ENCODE peak calls at places on chromosomes 4 and X, in seven cellular contexts. K is cardiac muscle cell; O is Karpas-422; U is tibial nerve; Y is transverse colon; C is OCI-LY7; T is CD4-positive, alpha-beta T cell. S is an unnamed sample.

GRCh38 chrX:155246748-155247147 is 17.5 kb downstream of the RAB39B start:
- DNase-seq in C (no peak), U (no peak), K (no peak), Y (no peak), T (no peak), O (no peak), S (no peak)

GRCh38 chrX:71859637-71860036 is 51.0 kb upstream of the NHSL2 start:
- DNase-seq in T (no peak), C (peak), U (peak), Y (no peak), K (peak), O (peak), S (no peak)

GRCh38 chr4:182238355-182238931 is 4.8 kb upstream of the TENM3 start:
- DNase-seq in Y (no peak), C (no peak), K (no peak), O (no peak), U (no peak), T (no peak), S (no peak)

GRCh38 chr4:135732448-135732847 is 1530.9 kb upstream of the PABPC4L start:
- DNase-seq in O (no peak), K (no peak), Y (no peak), T (no peak), U (no peak), C (no peak), S (no peak)

GRCh38 chr4:1851575-1852415 is 4.2 kb downstream of the LETM1 start:
- DNase-seq in U (no peak), C (no peak), Y (no peak), K (peak), T (no peak), O (no peak), S (no peak)

GRCh38 chrX:15680401-15680800 is 15.8 kb upstream of the CLTRN start:
- DNase-seq in C (no peak), O (no peak), U (no peak), T (no peak), K (peak), Y (no peak), S (no peak)

GRCh38 chrX:154373340-154374306 is 811 bp downstream of the FLNA start:
- DNase-seq in U (peak), O (peak), T (no peak), Y (peak), C (no peak), K (peak), S (no peak)

GRCh38 chr4:52001616-52002015 is 18.5 kb downstream of the LRRC66 start:
- DNase-seq in K (peak), T (no peak), O (no peak), Y (no peak), U (no peak), C (no peak), S (no peak)

GRCh38 chr4:111652206-111652605 is 493.0 kb upstream of the FAM241A start:
- DNase-seq in T (no peak), Y (no peak), C (no peak), K (no peak), O (no peak), U (no peak), S (no peak)

GRCh38 chrX:1336331-1337143 is at the start of gene IL3RA:
- DNase-seq in Y (peak), T (no peak), C (no peak), O (no peak), K (peak), U (peak), S (peak)

GRCh38 chr4:24063771-24064170 is 173.9 kb upstream of the PPARGC1A start:
- DNase-seq in U (no peak), O (no peak), Y (no peak), K (no peak), T (no peak), C (no peak), S (no peak)

GRCh38 chr4:664713-665231 is 9.3 kb downstream of the ATP5ME start:
- DNase-seq in T (no peak), C (no peak), Y (no peak), O (no peak), U (no peak), K (no peak), S (no peak)

GRCh38 chr4:81260443-81261102 is 45.6 kb upstream of the PRKG2 start:
- DNase-seq in C (peak), T (no peak), O (peak), K (peak), Y (no peak), U (no peak), S (no peak)

GRCh38 chr4:70583952-70584834 is 7.9 kb upstream of the AMBN start:
- DNase-seq in K (no peak), C (no peak), O (no peak), Y (no peak), U (no peak), T (no peak), S (no peak)

GRCh38 chr4:7414046-7414445 is 20.7 kb downstream of the PSAPL1 start:
- DNase-seq in K (no peak), Y (no peak), O (no peak), U (no peak), C (no peak), T (no peak), S (no peak)

GRCh38 chr4:160233141-160233540 is 1130.3 kb downstream of the RAPGEF2 start:
- DNase-seq in C (no peak), U (no peak), K (no peak), T (no peak), O (no peak), Y (no peak), S (no peak)

GRCh38 chr4:6197433-6198174 is 2.7 kb downstream of the JAKMIP1 start:
- DNase-seq in K (no peak), Y (no peak), O (no peak), C (no peak), T (no peak), U (no peak), S (no peak)

DNA sequence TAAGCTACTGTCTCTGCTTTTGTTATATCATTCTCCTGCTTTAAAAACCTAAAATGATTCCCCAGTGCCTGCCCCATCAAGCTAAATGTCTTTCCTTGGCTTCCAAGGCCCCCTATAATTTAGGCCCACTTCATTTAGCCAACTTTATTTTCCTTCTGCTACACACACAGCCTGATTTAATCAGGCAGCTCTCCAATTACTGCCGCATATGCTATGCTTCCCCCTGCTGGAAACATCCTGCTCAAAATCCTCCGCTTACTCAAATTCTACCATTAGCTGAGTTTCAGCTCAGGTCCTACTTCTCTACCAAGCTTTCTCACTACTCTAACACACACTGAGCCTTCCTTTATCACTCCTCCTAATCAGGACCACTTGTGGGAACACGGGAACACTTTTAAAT is 17.0 kb downstream of the LAMP2 start:
- DNase-seq in Y (no peak), K (peak), C (peak), T (no peak), O (peak), U (no peak), S (no peak)
- H3K27ac ChIP-seq in Y (no peak), K (peak), C (peak), T (no peak), O (no peak), U (no peak), S (no peak)

GRCh38 chrX:84876876-84877275 is 126.8 kb upstream of the APOOL start:
- DNase-seq in U (no peak), K (no peak), Y (no peak), T (no peak), O (no peak), C (no peak), S (no peak)

DNA sequence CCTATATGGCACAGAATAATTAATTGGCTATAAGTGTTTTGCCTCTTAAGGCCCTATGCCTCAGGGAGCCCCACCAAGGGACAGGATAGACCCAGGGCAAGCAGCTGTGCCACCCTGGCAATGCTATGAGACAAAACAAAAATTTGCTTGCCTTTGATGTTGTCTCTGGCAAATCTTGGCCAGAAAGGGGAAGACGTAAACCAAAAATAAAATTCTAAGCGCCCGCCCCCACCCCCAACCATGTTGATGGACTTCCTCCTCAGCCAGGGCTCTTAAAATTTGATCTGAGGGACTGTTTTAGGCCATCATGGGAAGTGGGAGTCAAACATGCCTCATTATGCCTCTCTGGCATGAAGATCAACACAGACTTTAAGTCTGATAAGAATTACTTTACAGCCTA is 130.5 kb upstream of the APOOL start:
- DNase-seq in U (no peak), T (no peak), C (peak), Y (no peak), O (no peak), K (no peak), S (no peak)
- H3K27ac ChIP-seq in U (no peak), T (no peak), C (peak), Y (no peak), O (no peak), K (no peak), S (no peak)

GRCh38 chr4:15149842-15150592 is 147.7 kb downstream of the CPEB2 start:
- DNase-seq in U (peak), C (peak), T (no peak), O (peak), Y (peak), K (peak), S (peak)
- H3K27ac ChIP-seq in U (peak), C (no peak), T (no peak), O (no peak), Y (no peak), K (peak), S (peak)

DNA sequence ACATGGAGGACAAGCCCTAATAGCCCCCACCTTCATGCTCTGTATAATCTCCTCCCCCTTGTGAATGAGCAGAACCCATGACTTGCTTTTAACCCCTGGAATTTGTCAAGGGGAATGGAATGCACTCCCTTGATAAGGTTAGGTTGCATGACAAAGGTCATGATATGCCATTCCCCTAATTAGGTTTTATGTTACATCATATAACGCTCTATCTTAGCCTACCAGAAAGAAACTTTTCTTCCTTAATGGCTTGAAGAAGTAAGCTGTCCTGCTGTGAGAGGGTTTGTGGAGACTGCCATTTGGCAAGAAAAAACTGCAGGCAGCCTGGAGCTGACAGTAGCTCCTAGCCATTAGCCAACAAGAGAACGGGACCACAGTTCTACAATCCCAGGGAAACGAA is 399.8 kb upstream of the MAD2L1 start:
- DNase-seq in C (no peak), K (no peak), U (no peak), Y (no peak), O (no peak), T (no peak), S (no peak)
- H3K27ac ChIP-seq in C (no peak), K (peak), U (no peak), Y (no peak), O (no peak), T (no peak), S (no peak)

DNA sequence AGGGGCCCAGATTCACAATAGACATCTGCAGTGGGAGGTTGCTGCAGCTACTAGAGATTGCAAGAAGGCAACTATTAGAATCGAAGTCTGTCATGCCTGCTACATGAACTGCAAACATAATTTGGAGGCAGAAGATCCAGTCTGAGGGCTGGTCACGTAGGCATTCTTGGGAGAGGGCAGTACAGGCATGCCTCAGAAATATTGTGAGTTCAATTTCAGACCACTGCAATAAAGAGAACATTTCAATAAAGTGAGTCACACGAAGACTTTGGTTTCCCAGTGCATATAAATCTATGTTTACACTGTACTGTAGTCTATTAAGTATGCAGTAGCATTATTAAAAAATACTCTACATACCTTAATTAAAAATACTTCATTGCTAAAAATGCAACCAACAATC is 585.8 kb upstream of the FAT1 start:
- DNase-seq in T (no peak), U (no peak), O (no peak), K (no peak), Y (no peak), C (no peak), S (no peak)
- H3K27ac ChIP-seq in T (no peak), U (no peak), O (no peak), K (no peak), Y (no peak), C (no peak), S (no peak)

GRCh38 chr4:68708566-68708965 is 38.1 kb upstream of the UGT2B15 start:
- DNase-seq in Y (no peak), K (no peak), U (no peak), O (no peak), C (no peak), T (no peak), S (no peak)
- H3K27ac ChIP-seq in Y (no peak), K (no peak), U (no peak), O (no peak), C (no peak), T (no peak), S (no peak)

GRCh38 chrX:106950381-106950780 is 30.2 kb downstream of the CLDN2 start:
- DNase-seq in Y (no peak), C (no peak), O (no peak), T (no peak), K (no peak), U (no peak), S (no peak)
- H3K27ac ChIP-seq in Y (no peak), C (no peak), O (no peak), T (no peak), K (no peak), U (peak), S (no peak)